ENCODE peak calls at places on chromosomes 12 and 14, in eight cellular contexts. I, W, L, B, V, Q, C and P are unnamed samples.

GRCh38 chr14:23984891-23985607 is 3.7 kb upstream of the DHRS4L2 start:
- DNase-seq in I (no peak), W (no peak), L (peak), B (no peak), V (no peak), Q (no peak), C (no peak), P (no peak)

GRCh38 chr12:124361074-124361965 is 66.4 kb downstream of the RFLNA start:
- DNase-seq in I (no peak), W (no peak), L (no peak), B (no peak), V (no peak), Q (no peak), C (no peak), P (no peak)

GRCh38 chr12:78316656-78317055 is 486.0 kb downstream of the NAV3 start:
- DNase-seq in I (no peak), W (no peak), L (no peak), B (no peak), V (no peak), Q (no peak), C (no peak), P (no peak)

GRCh38 chr14:96102071-96102856 is 63.1 kb downstream of the C14orf132 start:
- DNase-seq in I (no peak), W (no peak), L (no peak), B (no peak), V (no peak), Q (no peak), C (no peak), P (no peak)

GRCh38 chr12:104846056-104846762 is 111.9 kb downstream of the SLC41A2 start:
- DNase-seq in I (no peak), W (no peak), L (peak), B (no peak), V (no peak), Q (no peak), C (no peak), P (no peak)

GRCh38 chr12:22262309-22262708 is 72.2 kb downstream of the ST8SIA1 start:
- DNase-seq in I (peak), W (no peak), L (peak), B (no peak), V (no peak), Q (no peak), C (no peak), P (no peak)

GRCh38 chr12:77687346-77687745 is 143.3 kb upstream of the NAV3 start:
- DNase-seq in I (no peak), W (no peak), L (no peak), B (no peak), V (no peak), Q (no peak), C (no peak), P (no peak)

GRCh38 chr12:2384029-2384386 is 331.2 kb downstream of the CACNA1C start:
- DNase-seq in I (no peak), W (no peak), L (no peak), B (no peak), V (no peak), Q (no peak), C (no peak), P (no peak)

GRCh38 chr12:56714431-56714929 is 10.6 kb downstream of the NACA start:
- DNase-seq in I (no peak), W (no peak), L (no peak), B (no peak), V (no peak), Q (no peak), C (no peak), P (no peak)

GRCh38 chr14:62015945-62016344 is 253.7 kb downstream of the SNAPC1 start:
- DNase-seq in I (no peak), W (no peak), L (no peak), B (no peak), V (no peak), Q (no peak), C (no peak), P (no peak)

GRCh38 chr14:36315159-36315853 is 5.1 kb downstream of the MBIP start:
- DNase-seq in I (no peak), W (no peak), L (no peak), B (no peak), V (no peak), Q (no peak), C (no peak), P (peak)

GRCh38 chr14:55265197-55265596 is 6.0 kb upstream of the FBXO34 start:
- DNase-seq in I (no peak), W (no peak), L (no peak), B (no peak), V (no peak), Q (no peak), C (no peak), P (no peak)

GRCh38 chr12:63965936-63966602 is 121.6 kb downstream of the SRGAP1 start:
- DNase-seq in I (no peak), W (no peak), L (no peak), B (no peak), V (no peak), Q (no peak), C (no peak), P (no peak)

GRCh38 chr12:27488479-27488878 is 35.5 kb upstream of the PPFIBP1 start:
- DNase-seq in I (no peak), W (no peak), L (no peak), B (no peak), V (no peak), Q (no peak), C (no peak), P (no peak)

GRCh38 chr12:29796823-29797263 is 13.1 kb upstream of the TMTC1 start:
- DNase-seq in I (no peak), W (no peak), L (peak), B (no peak), V (peak), Q (peak), C (no peak), P (no peak)

GRCh38 chr14:77059276-77059934 is 30.9 kb upstream of the IRF2BPL start:
- DNase-seq in I (peak), W (no peak), L (peak), B (no peak), V (no peak), Q (no peak), C (peak), P (no peak)

GRCh38 chr14:32762886-32763285 is 175.8 kb upstream of the NPAS3 start:
- DNase-seq in I (no peak), W (no peak), L (peak), B (no peak), V (no peak), Q (no peak), C (no peak), P (no peak)

GRCh38 chr12:89368386-89368785 is 16.1 kb upstream of the DUSP6 start:
- DNase-seq in I (no peak), W (no peak), L (no peak), B (no peak), V (no peak), Q (no peak), C (no peak), P (no peak)

GRCh38 chr14:50057331-50057730 is 59.0 kb downstream of the VCPKMT start:
- DNase-seq in I (no peak), W (no peak), L (no peak), B (no peak), V (no peak), Q (no peak), C (peak), P (no peak)

GRCh38 chr14:50058112-50058511 is 58.3 kb downstream of the VCPKMT start:
- DNase-seq in I (no peak), W (no peak), L (no peak), B (no peak), V (no peak), Q (no peak), C (no peak), P (no peak)

GRCh38 chr14:50056457-50056856 is 59.9 kb downstream of the VCPKMT start:
- DNase-seq in I (no peak), W (no peak), L (no peak), B (no peak), V (no peak), Q (no peak), C (peak), P (no peak)

GRCh38 chr14:50053935-50054334 is 62.4 kb downstream of the VCPKMT start:
- DNase-seq in I (no peak), W (no peak), L (no peak), B (no peak), V (no peak), Q (no peak), C (no peak), P (no peak)

GRCh38 chr14:50055461-50056228 is 60.7 kb downstream of the VCPKMT start:
- DNase-seq in I (no peak), W (no peak), L (no peak), B (no peak), V (no peak), Q (no peak), C (peak), P (no peak)
- TF ChIP-seq CTCF in I (peak), W (peak), L (no peak), B (no peak), V (no peak), Q (peak), C (no peak), P (no peak)

GRCh38 chr14:102588821-102589220 is 3.6 kb upstream of the RCOR1 start:
- DNase-seq in I (no peak), W (no peak), L (no peak), B (no peak), V (no peak), Q (no peak), C (no peak), P (no peak)

GRCh38 chr14:102584871-102585869 is 7.3 kb upstream of the RCOR1 start:
- DNase-seq in I (peak), W (peak), L (no peak), B (peak), V (no peak), Q (no peak), C (no peak), P (no peak)

GRCh38 chr14:102589761-102590290 is 2.6 kb upstream of the RCOR1 start:
- DNase-seq in I (no peak), W (no peak), L (no peak), B (no peak), V (no peak), Q (no peak), C (no peak), P (no peak)

GRCh38 chr14:102583726-102584125 is 8.7 kb upstream of the RCOR1 start:
- DNase-seq in I (no peak), W (no peak), L (no peak), B (no peak), V (no peak), Q (no peak), C (no peak), P (no peak)

DNA sequence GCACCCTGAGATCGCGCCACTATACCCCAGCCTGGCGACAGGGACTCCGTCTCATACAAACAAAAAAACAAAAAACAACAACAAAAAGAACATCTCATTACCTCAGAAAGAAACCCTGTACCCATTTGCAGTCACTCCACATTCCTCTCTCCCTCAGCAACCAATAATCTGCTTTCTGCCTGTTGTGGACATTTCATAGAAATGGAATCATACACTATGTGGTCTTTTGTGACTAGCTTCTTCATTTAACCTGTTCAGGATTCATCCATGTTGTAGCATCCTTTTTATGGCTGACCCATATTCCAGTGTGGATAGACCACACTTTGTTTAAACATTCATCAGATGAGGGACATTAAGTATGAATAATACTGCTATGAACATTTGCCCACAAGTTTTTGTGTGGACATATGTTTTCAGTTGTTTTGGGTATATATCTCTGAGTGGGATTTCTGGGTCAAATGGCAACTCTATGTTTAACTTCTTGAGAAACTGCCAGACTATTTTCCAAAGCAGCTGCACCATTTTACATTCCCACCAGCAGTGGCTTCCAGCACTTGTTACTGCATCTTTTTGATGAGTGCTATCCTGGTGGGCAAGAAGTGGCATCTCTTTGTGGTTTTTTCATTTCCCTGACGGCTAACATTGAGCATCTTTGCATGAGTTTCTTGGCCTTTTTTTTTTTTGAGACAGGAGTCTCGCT is 5.9 kb upstream of the RCOR1 start:
- DNase-seq in I (no peak), W (no peak), L (no peak), B (no peak), V (no peak), Q (no peak), C (no peak), P (no peak)
- TF ChIP-seq CTCF in I (no peak), W (no peak), L (no peak), B (no peak), V (no peak), Q (no peak), C (no peak), P (no peak)

DNA sequence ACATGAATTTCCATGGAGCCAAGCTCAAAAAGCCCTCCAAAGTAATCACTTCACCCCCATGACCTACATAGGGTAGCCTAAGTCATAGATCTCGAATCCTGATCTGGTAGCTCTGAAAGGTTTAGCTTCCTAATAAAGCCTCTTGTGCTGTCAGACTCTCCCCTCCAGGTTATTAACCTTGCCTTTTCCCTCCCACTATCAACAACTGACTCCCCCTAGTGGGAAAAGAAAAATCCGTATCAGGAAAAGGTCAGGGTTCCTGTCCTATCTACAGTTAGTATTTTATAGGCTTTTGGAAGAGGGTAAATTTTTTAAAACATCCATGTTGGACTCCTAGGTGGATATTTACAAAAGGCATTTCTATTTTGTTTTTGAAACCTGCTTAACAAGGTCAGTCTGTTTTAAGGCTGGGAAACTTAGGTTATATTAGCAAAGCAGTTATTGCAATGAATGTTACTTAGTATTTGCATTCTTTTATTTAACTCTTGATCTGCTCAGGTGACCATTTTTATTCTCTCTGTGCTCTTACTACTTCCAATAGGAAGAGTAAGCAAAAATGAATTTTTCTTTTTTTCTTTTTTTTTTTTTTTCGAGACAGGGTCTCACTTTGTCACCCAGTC is 8.0 kb downstream of the YY1 start:
- DNase-seq in I (peak), W (peak), L (no peak), B (no peak), V (no peak), Q (no peak), C (no peak), P (no peak)
- TF ChIP-seq CTCF in I (peak), W (peak), L (peak), B (no peak), V (no peak), Q (peak), C (peak), P (no peak)

GRCh38 chr12:12153596-12153995 is 82.9 kb downstream of the BCL2L14 start:
- DNase-seq in I (no peak), W (no peak), L (no peak), B (no peak), V (no peak), Q (no peak), C (no peak), P (no peak)
- TF ChIP-seq CTCF in I (no peak), W (no peak), L (no peak), B (no peak), V (no peak), Q (no peak), C (no peak), P (no peak)

DNA sequence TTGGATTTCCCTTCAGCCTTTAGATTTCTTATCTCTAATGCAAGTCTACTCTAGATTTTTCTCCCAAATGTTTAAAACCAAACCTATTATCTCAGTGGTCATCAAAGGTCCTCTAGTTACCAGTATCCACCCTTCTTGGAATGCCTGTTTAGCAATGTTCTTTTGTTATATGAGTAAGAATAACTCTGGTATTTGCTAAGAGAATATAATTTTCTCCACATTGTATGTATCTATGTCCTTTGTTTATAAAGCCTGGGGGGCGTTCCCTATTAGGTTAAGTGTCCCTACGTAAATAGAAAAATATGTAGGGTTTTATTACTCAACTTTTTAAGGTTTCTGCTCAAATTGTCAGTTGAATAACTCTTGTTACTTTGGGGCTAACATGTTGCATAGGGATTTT is 27.3 kb downstream of the PPM1A start:
- DNase-seq in I (no peak), W (no peak), L (peak), B (no peak), V (no peak), Q (no peak), C (no peak), P (no peak)
- TF ChIP-seq CTCF in I (no peak), W (no peak), L (no peak), B (no peak), V (no peak), Q (no peak), C (no peak), P (no peak)